ENCODE peak calls at places on chromosomes 5 and 9, in four cellular contexts. U is K562, J is kidney epithelial cell, Y is mesothelial cell of epicardium. R is an unnamed sample.

GRCh38 chr5:35229076-35230042 is 928 bp downstream of the PRLR start:
- DNase-seq in U (no peak), J (no peak), Y (no peak), R (peak; percentile 48)

GRCh38 chr9:91119147-91119546 is 242.6 kb downstream of the AUH start:
- DNase-seq in U (no peak), J (no peak), Y (no peak), R (no peak)

GRCh38 chr9:137078701-137079400 is 1.5 kb downstream of the UAP1L1 start:
- DNase-seq in U (no peak), J (no peak), Y (no peak), R (no peak)

GRCh38 chr5:110063640-110064592 is 374.2 kb downstream of the MAN2A1 start:
- DNase-seq in U (no peak), J (no peak), Y (no peak), R (no peak)

GRCh38 chr9:85900504-85901201 is 40.3 kb upstream of the NAA35 start:
- DNase-seq in U (peak; percentile 13), J (no peak), Y (no peak), R (peak; percentile 51)

GRCh38 chr9:128247191-128247803 is 28.5 kb downstream of the GOLGA2 start:
- DNase-seq in U (no peak), J (no peak), Y (no peak), R (no peak)

GRCh38 chr5:103889500-103890209 is 327.1 kb upstream of the NUDT12 start:
- DNase-seq in U (no peak), J (no peak), Y (no peak), R (no peak)

GRCh38 chr5:124519396-124519795 is 227.0 kb downstream of the ZNF608 start:
- DNase-seq in U (no peak), J (peak; percentile 52), Y (no peak), R (no peak)

GRCh38 chr5:24681106-24681505 is 36.3 kb upstream of the CDH10 start:
- DNase-seq in U (no peak), J (no peak), Y (no peak), R (no peak)

DNA sequence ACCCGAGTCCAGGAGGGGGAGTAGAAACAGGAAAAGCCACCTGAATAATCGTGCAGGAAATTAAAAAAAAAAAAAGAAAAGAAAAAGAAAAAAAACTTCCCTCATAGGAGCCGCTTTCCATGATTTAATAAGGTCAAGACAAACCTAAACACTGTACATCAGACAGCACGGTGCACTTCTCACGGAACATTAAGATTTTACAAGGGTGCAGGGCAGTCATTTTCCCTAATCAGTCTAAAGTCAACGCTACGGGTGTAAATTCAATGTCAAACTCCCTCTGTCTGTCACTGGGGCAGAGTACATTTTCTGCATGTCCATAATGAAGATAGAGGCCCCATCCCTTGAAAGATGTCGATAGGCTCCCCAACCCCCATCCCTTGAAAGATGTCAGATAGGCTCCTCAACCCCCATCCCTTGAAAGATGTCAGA is 139.7 kb downstream of the TSSK1B start:
- DNase-seq in U (no peak), J (no peak), Y (no peak), R (no peak)
- TF ChIP-seq CTCF in U (no peak), J (no peak), Y (no peak), R (no peak)

GRCh38 chr9:82467478-82467877 is 478.9 kb downstream of the SPATA31D1 start:
- DNase-seq in U (no peak), J (no peak), Y (no peak), R (no peak)

DNA sequence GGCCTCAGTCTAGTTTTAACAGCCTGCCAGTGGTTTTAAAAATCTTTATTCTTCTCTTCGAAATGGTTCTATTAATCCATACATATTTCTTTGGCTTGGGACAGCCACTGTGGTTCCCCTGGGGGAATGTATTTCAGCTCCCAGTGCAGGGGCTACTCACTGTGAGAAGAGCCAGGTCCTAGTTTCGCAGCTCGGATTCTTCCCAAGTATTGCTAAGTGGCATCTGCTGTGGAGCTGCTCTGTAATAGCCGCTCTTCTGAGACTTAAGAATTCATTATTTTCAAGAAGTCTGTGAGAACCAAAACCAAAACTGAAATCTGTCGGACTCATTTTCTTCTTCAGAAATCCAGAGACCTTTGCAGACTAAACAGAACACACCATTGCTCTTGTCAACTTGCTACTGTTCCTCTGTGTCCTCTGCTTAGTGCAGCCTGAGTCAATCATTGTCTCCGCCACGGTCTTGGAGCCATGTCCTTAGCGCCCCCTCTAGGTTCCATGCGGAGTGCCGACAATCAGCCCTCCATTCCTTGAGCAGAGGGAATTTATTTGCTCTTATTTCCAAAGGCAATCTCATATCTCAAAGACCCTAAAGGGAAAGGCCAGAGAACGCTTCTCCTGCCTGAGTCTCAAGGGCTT is 478.2 kb downstream of the SPATA31D1 start:
- DNase-seq in U (no peak), J (no peak), Y (no peak), R (no peak)
- TF ChIP-seq CTCF in U (no peak), J (peak; percentile 41), Y (no peak), R (no peak)

DNA sequence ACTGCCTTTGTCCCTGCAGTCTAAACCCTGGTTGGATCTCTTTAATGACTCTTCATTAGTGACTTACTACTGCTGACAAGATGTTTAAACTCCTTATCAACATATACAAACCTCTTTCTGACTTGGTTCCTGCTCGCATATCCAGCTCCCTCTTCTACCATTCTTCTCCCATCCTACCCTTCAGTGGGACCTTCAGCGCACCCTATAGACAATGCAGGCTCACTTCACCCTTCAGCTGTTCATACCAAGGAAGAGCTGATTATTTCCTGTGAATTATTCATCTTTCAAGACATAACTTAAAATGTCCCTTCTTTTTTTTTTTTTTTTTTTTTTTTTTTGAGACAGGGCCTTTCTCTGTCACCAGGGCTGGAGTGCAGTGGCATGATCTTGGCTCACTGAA is 436.5 kb downstream of the KIAA0825 start:
- DNase-seq in U (no peak), J (no peak), Y (no peak), R (no peak)
- TF ChIP-seq CTCF in U (peak; percentile 11), J (no peak), Y (no peak), R (no peak)

GRCh38 chr9:129483467-129484324 is 137.2 kb downstream of the C9orf50 start:
- DNase-seq in U (peak; percentile 30), J (no peak), Y (no peak), R (peak; percentile 72)

GRCh38 chr9:129480705-129481104 is 140.2 kb downstream of the C9orf50 start:
- DNase-seq in U (no peak), J (no peak), Y (no peak), R (no peak)

GRCh38 chr9:129482521-129483466 is 138.1 kb downstream of the C9orf50 start:
- DNase-seq in U (peak; percentile 86), J (no peak), Y (peak; percentile 76), R (peak; percentile 64)

GRCh38 chr9:129481424-129481823 is 139.5 kb downstream of the C9orf50 start:
- DNase-seq in U (no peak), J (no peak), Y (no peak), R (no peak)

DNA sequence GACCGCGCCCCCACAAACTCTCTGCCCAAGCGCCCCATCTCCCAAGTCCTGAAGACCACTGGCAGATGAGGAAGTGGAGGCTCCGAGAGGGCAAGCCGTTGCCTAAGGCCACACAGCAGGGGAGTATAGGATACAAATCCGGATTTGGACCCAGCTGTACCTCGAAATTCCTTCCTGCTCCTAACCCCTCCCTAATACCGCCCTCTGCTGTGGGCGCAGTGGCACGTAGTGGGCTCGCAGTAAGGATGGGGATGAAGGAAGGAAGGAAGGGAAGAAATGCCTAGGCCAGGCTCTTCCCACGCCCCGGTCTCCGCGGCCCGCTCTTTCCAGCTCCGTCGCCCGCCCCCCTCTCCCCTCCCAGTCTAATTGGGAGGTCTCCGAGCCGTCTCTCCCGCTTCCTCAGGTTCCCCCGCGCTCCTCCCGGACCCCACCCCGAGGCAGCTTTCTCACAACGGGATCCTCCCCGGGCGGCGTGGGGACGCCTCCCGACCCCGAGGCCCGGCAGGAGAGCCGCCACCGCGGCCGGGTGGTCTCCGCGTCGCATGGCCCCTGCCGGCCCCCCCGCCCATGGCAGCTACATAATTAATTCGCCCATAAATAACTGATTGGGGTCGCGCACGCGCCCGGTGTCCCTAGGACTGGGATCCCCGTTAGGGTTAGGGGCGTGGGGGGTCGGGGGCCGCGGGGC is 138.9 kb downstream of the C9orf50 start:
- DNase-seq in U (peak; percentile 63), J (no peak), Y (no peak), R (no peak)
- TF ChIP-seq CTCF in U (no peak), J (peak; percentile 35), Y (no peak), R (no peak)

GRCh38 chr5:172868924-172869565 is 35.0 kb downstream of the ERGIC1 start:
- DNase-seq in U (peak; percentile 23), J (peak; percentile 73), Y (no peak), R (no peak)
- TF ChIP-seq CTCF in U (no peak), J (peak; percentile 33), Y (no peak), R (no peak)

GRCh38 chr9:104386425-104387069 is 117.5 kb upstream of the OR13F1 start:
- DNase-seq in U (no peak), J (peak; percentile 9), Y (no peak), R (no peak)
- TF ChIP-seq CTCF in U (peak; percentile 34), J (peak; percentile 67), Y (peak; percentile 65), R (no peak)

GRCh38 chr5:54725391-54726280 is 208.1 kb downstream of the SNX18 start:
- DNase-seq in U (no peak), J (no peak), Y (no peak), R (no peak)
- TF ChIP-seq CTCF in U (no peak), J (no peak), Y (no peak), R (no peak)

GRCh38 chr9:83330207-83331196 is 207.7 kb downstream of the FRMD3 start:
- DNase-seq in U (no peak), J (no peak), Y (no peak), R (no peak)
- TF ChIP-seq CTCF in U (no peak), J (no peak), Y (no peak), R (peak; percentile 7)